ENCODE peak calls at places on chromosome 1, in seven cellular contexts. R, N, E, D, O, Z and L are unnamed samples. For H3K4me1, the result is how much of the 10 kb centered on the place peaks cover.

GRCh38 chr1:151619489-151620093 is 7.7 kb downstream of the SNX27 start:
- DNase-seq in R (no peak), N (no peak), E (peak), D (no peak), O (no peak), Z (no peak), L (no peak)

GRCh38 chr1:109876617-109877319 is 33.9 kb upstream of the CSF1 start:
- DNase-seq in R (no peak), N (no peak), E (no peak), D (no peak), O (no peak), Z (no peak), L (no peak)

GRCh38 chr1:150628766-150629114 is 672 bp downstream of the ENSA start:
- DNase-seq in R (no peak), N (no peak), E (no peak), D (no peak), O (no peak), Z (no peak), L (no peak)

GRCh38 chr1:92599184-92599583 is 112.5 kb upstream of the GFI1 start:
- DNase-seq in R (no peak), N (no peak), E (peak), D (no peak), O (no peak), Z (no peak), L (no peak)

GRCh38 chr1:14915356-14916054 is 238.0 kb upstream of the TMEM51 start:
- DNase-seq in R (peak), N (no peak), E (peak), D (peak), O (no peak), Z (no peak), L (no peak)

GRCh38 chr1:94739521-94740061 is 80.6 kb upstream of the SLC44A3 start:
- DNase-seq in R (no peak), N (no peak), E (peak), D (no peak), O (peak), Z (no peak), L (peak)

GRCh38 chr1:152188673-152189591 is 29.9 kb upstream of the RPTN start:
- DNase-seq in R (no peak), N (peak), E (peak), D (peak), O (peak), Z (peak), L (peak)

GRCh38 chr1:82632164-82632563 is 831.4 kb downstream of the ADGRL2 start:
- DNase-seq in R (no peak), N (no peak), E (peak), D (no peak), O (no peak), Z (no peak), L (no peak)

GRCh38 chr1:207228987-207229386 is 92.5 kb upstream of the CD55 start:
- DNase-seq in R (no peak), N (no peak), E (no peak), D (no peak), O (no peak), Z (no peak), L (no peak)

GRCh38 chr1:30929135-30929889 is 20.8 kb upstream of the SDC3 start:
- DNase-seq in R (no peak), N (no peak), E (peak), D (peak), O (no peak), Z (no peak), L (no peak)

GRCh38 chr1:8590696-8591351 is 226.6 kb downstream of the RERE start:
- DNase-seq in R (no peak), N (no peak), E (no peak), D (no peak), O (no peak), Z (no peak), L (no peak)

GRCh38 chr1:12053752-12054548 is 9.2 kb upstream of the TNFRSF8 start:
- DNase-seq in R (no peak), N (no peak), E (no peak), D (no peak), O (no peak), Z (no peak), L (no peak)

GRCh38 chr1:20411196-20411980 is 74.6 kb downstream of the CAMK2N1 start:
- DNase-seq in R (no peak), N (no peak), E (peak), D (no peak), O (peak), Z (no peak), L (peak)

GRCh38 chr1:33943978-33944377 is 80.1 kb downstream of the HMGB4 start:
- DNase-seq in R (no peak), N (no peak), E (peak), D (no peak), O (peak), Z (no peak), L (no peak)

GRCh38 chr1:204320413-204320812 is 39.3 kb downstream of the PLEKHA6 start:
- DNase-seq in R (no peak), N (no peak), E (peak), D (no peak), O (no peak), Z (no peak), L (no peak)

GRCh38 chr1:44485229-44485932 is 80.3 kb downstream of the RNF220 start:
- DNase-seq in R (no peak), N (no peak), E (peak), D (no peak), O (no peak), Z (no peak), L (no peak)

GRCh38 chr1:26121854-26122773 is 10.5 kb downstream of the PDIK1L start:
- DNase-seq in R (no peak), N (no peak), E (peak), D (no peak), O (no peak), Z (no peak), L (no peak)

GRCh38 chr1:82073659-82074058 is 272.9 kb downstream of the ADGRL2 start:
- DNase-seq in R (no peak), N (no peak), E (no peak), D (no peak), O (no peak), Z (no peak), L (no peak)

GRCh38 chr1:205645494-205645893 is 13.7 kb upstream of the ELK4 start:
- DNase-seq in R (no peak), N (no peak), E (no peak), D (no peak), O (no peak), Z (no peak), L (no peak)

GRCh38 chr1:212315907-212316306 is 30.7 kb downstream of the PPP2R5A start:
- DNase-seq in R (peak), N (no peak), E (peak), D (no peak), O (no peak), Z (no peak), L (no peak)

GRCh38 chr1:235683653-235684052 is 34.1 kb upstream of the GNG4 start:
- DNase-seq in R (no peak), N (no peak), E (no peak), D (no peak), O (no peak), Z (no peak), L (no peak)

GRCh38 chr1:234963180-234963903 is 165.3 kb downstream of the TOMM20 start:
- DNase-seq in R (no peak), N (peak), E (peak), D (no peak), O (peak), Z (peak), L (peak)

GRCh38 chr1:8169364-8170058 is 143.4 kb upstream of the ERRFI1 start:
- DNase-seq in R (no peak), N (peak), E (peak), D (peak), O (peak), Z (no peak), L (peak)

GRCh38 chr1:63698001-63698838 is 75.6 kb upstream of the ROR1 start:
- DNase-seq in R (no peak), N (no peak), E (no peak), D (no peak), O (peak), Z (peak), L (peak)

GRCh38 chr1:44707959-44708831 is 22.8 kb downstream of the RNU5D-1 start:
- DNase-seq in R (no peak), N (no peak), E (peak), D (no peak), O (no peak), Z (no peak), L (no peak)

GRCh38 chr1:6094801-6095505 is 49.3 kb downstream of the KCNAB2 start:
- DNase-seq in R (no peak), N (peak), E (no peak), D (no peak), O (no peak), Z (peak), L (peak)
- H3K27ac ChIP-seq in R (no peak), N (no peak), E (no peak), D (no peak), O (no peak), Z (no peak), L (no peak)

GRCh38 chr1:154938604-154939399 is 2.3 kb upstream of the PMVK start:
- DNase-seq in R (no peak), N (no peak), E (peak), D (no peak), O (no peak), Z (no peak), L (peak)
- H3K4me1 ChIP-seq in R (under half), N (under half), E (under half), D (under half), O (under half), Z (under half), L (under half)

GRCh38 chr1:27342391-27342777 is 562 bp downstream of the SYTL1 start:
- DNase-seq in R (no peak), N (no peak), E (no peak), D (no peak), O (no peak), Z (no peak), L (no peak)

GRCh38 chr1:27339213-27339612 is 2.6 kb upstream of the SYTL1 start:
- DNase-seq in R (no peak), N (no peak), E (no peak), D (no peak), O (no peak), Z (no peak), L (no peak)

GRCh38 chr1:27343639-27344025 is 1.8 kb downstream of the SYTL1 start:
- DNase-seq in R (no peak), N (no peak), E (no peak), D (no peak), O (no peak), Z (no peak), L (no peak)

GRCh38 chr1:27342778-27343638 is 1.2 kb downstream of the SYTL1 start:
- DNase-seq in R (no peak), N (peak), E (peak), D (no peak), O (peak), Z (peak), L (no peak)

GRCh38 chr1:27341525-27342252 is at the start of gene SYTL1:
- DNase-seq in R (no peak), N (peak), E (peak), D (no peak), O (peak), Z (peak), L (no peak)
- H3K27ac ChIP-seq in R (peak), N (peak), E (peak), D (no peak), O (peak), Z (peak), L (no peak)

GRCh38 chr1:23908453-23909341 is 4.5 kb downstream of the CNR2 start:
- DNase-seq in R (no peak), N (no peak), E (no peak), D (no peak), O (no peak), Z (no peak), L (no peak)
- H3K4me1 ChIP-seq in R (under half), N (under half), E (under half), D (under half), O (under half), Z (under half), L (under half)

GRCh38 chr1:1307261-1307907 is 346 bp downstream of the ACAP3 start:
- DNase-seq in R (no peak), N (peak), E (peak), D (no peak), O (peak), Z (peak), L (no peak)

GRCh38 chr1:1307908-1308755 is at the start of the genes ACAP3 and PUSL1:
- DNase-seq in R (peak), N (peak), E (peak), D (peak), O (peak), Z (peak), L (peak)

GRCh38 chr1:1306070-1306660 is 1.6 kb downstream of the ACAP3 start:
- DNase-seq in R (no peak), N (no peak), E (no peak), D (no peak), O (no peak), Z (no peak), L (no peak)

GRCh38 chr1:1305300-1306069 is 2.2 kb downstream of the ACAP3 start:
- DNase-seq in R (no peak), N (no peak), E (peak), D (peak), O (peak), Z (peak), L (peak)

DNA sequence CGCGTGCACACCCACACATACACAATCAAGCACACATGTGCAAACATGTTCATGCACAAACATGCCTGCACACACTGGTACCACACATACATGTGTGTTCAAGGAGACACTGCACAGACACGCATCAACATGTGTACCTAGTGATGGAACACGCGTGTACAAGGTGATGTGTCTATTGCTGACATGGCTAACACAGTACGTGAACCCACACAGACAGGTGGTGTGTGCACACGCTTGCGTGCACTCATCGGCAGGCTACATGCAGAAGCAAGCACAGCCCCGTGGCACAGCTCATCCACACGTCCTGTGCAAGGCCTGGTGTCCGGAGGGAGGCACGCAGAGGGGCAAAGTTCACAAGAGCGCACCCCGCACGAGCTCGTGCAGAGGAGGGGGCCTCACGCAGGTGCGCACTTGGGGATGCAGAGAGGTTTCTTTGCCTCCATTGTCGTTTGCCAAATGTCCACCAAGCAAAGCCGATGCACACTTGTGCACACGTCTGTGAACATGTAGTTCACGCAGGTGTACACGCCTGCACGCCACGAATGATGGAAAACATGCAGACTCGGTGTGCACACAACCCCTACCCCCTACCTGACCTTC is 969 bp downstream of the ACAP3 start:
- DNase-seq in R (no peak), N (no peak), E (peak), D (no peak), O (no peak), Z (no peak), L (no peak)
- H3K27ac ChIP-seq in R (no peak), N (no peak), E (no peak), D (no peak), O (no peak), Z (peak), L (no peak)

GRCh38 chr1:42320689-42321088 is 14.3 kb downstream of the FOXJ3 start:
- DNase-seq in R (no peak), N (no peak), E (no peak), D (no peak), O (no peak), Z (no peak), L (no peak)

GRCh38 chr1:42322577-42322976 is 12.5 kb downstream of the FOXJ3 start:
- DNase-seq in R (no peak), N (no peak), E (no peak), D (no peak), O (no peak), Z (no peak), L (no peak)

GRCh38 chr1:42319871-42320484 is 15.1 kb downstream of the FOXJ3 start:
- DNase-seq in R (no peak), N (no peak), E (no peak), D (no peak), O (no peak), Z (no peak), L (no peak)

GRCh38 chr1:42323551-42323950 is 11.5 kb downstream of the FOXJ3 start:
- DNase-seq in R (no peak), N (no peak), E (no peak), D (no peak), O (no peak), Z (no peak), L (no peak)

GRCh38 chr1:42321731-42322130 is 13.3 kb downstream of the FOXJ3 start:
- DNase-seq in R (no peak), N (no peak), E (no peak), D (no peak), O (no peak), Z (no peak), L (no peak)
- H3K4me1 ChIP-seq in R (under half), N (under half), E (under half), D (under half), O (under half), Z (half or more), L (under half)

GRCh38 chr1:46133946-46134345 is 1.5 kb upstream of the PIK3R3 start:
- DNase-seq in R (no peak), N (no peak), E (no peak), D (no peak), O (no peak), Z (no peak), L (no peak)
- H3K27ac ChIP-seq in R (peak), N (no peak), E (peak), D (no peak), O (peak), Z (peak), L (peak)

GRCh38 chr1:182794802-182795201 is 5.2 kb downstream of the NPL start:
- DNase-seq in R (no peak), N (no peak), E (no peak), D (no peak), O (no peak), Z (no peak), L (no peak)
- H3K4me1 ChIP-seq in R (under half), N (under half), E (under half), D (under half), O (under half), Z (under half), L (under half)